ENCODE peak calls at places on chromosomes 5 and 9, in nine cellular contexts. S, E, R, U, X, B, G, J and Y are unnamed samples.

GRCh38 chr5:97425511-97425910 is 242.5 kb upstream of the RIOK2 start:
- DNase-seq in S (no peak), E (no peak), R (peak), U (peak), X (no peak), B (no peak), G (no peak), J (no peak), Y (no peak)

GRCh38 chr5:59174248-59174844 is 591.5 kb downstream of the RAB3C start:
- DNase-seq in S (no peak), E (peak), R (peak), U (peak), X (no peak), B (peak), G (no peak), J (peak), Y (peak)

GRCh38 chr5:94847019-94847418 is 228.6 kb downstream of the SLF1 start:
- DNase-seq in S (no peak), E (no peak), R (no peak), U (no peak), X (no peak), B (no peak), G (no peak), J (no peak), Y (no peak)

GRCh38 chr5:150309101-150309897 is 6.6 kb upstream of the ARSI start:
- DNase-seq in S (no peak), E (no peak), R (no peak), U (peak), X (no peak), B (no peak), G (no peak), J (no peak), Y (no peak)

GRCh38 chr9:504921-505821 is 290.5 kb downstream of the DOCK8 start:
- DNase-seq in S (peak), E (no peak), R (no peak), U (no peak), X (peak), B (peak), G (peak), J (no peak), Y (peak)

GRCh38 chr5:74063821-74064598 is 438.0 kb downstream of the ARHGEF28 start:
- DNase-seq in S (no peak), E (peak), R (no peak), U (peak), X (no peak), B (no peak), G (no peak), J (no peak), Y (no peak)

GRCh38 chr9:136031741-136032638 is 63.1 kb downstream of the NACC2 start:
- DNase-seq in S (peak), E (no peak), R (no peak), U (peak), X (no peak), B (no peak), G (no peak), J (no peak), Y (no peak)

GRCh38 chr9:129317179-129318011 is 139.3 kb upstream of the IER5L start:
- DNase-seq in S (no peak), E (no peak), R (peak), U (peak), X (no peak), B (no peak), G (no peak), J (no peak), Y (peak)

GRCh38 chr5:168417731-168418429 is 68.4 kb upstream of the RARS1 start:
- DNase-seq in S (no peak), E (no peak), R (no peak), U (no peak), X (no peak), B (no peak), G (no peak), J (no peak), Y (no peak)

GRCh38 chr5:100249870-100250269 is 285.3 kb upstream of the FAM174A start:
- DNase-seq in S (no peak), E (no peak), R (no peak), U (no peak), X (no peak), B (no peak), G (no peak), J (no peak), Y (no peak)